ENCODE peak calls at places on chromosomes 1 and 21, in nine cellular contexts. T is stromal cell of bone marrow; F is IMR-90; O is activated T-cell treated with anti-CD3 and anti-CD28 coated beads, Interleukin-2, amount 50 U/mL, for 72 hours; A is stimulated activated CD4-positive, alpha-beta T cell treated with anti-CD3 and anti-CD28 coated beads, Interleukin-2, amount 100 ng/mL, for 24 hours; R is NCI-H2107; S is RWPE1; C is COR-L47; Y is CD4-positive, alpha-beta T cell. K is an unnamed sample.

GRCh38 chr1:210905944-210906453 is 227.9 kb downstream of the KCNH1 start:
- DNase-seq in T (no peak), F (no peak), O (no peak), A (no peak), R (no peak), S (no peak), C (no peak), Y (no peak), K (no peak)

GRCh38 chr21:17370263-17370662 is 142.6 kb upstream of the CXADR start:
- DNase-seq in T (no peak), F (no peak), O (no peak), A (no peak), R (no peak), S (peak; percentile 23), C (no peak), Y (no peak), K (no peak)

GRCh38 chr21:15620892-15621291 is 108.9 kb upstream of the USP25 start:
- DNase-seq in T (no peak), F (no peak), O (no peak), A (no peak), R (no peak), S (no peak), C (no peak), Y (no peak), K (no peak)

GRCh38 chr1:58858344-58858673 is 74.5 kb upstream of the JUN start:
- DNase-seq in T (no peak), F (peak; percentile 60), O (peak; percentile 26), A (no peak), R (no peak), S (no peak), C (no peak), Y (peak; percentile 2), K (no peak)

GRCh38 chr1:24769656-24770651 is 24.7 kb downstream of the CLIC4 start:
- DNase-seq in T (peak; percentile 91), F (peak; percentile 98), O (no peak), A (no peak), R (no peak), S (peak; percentile 69), C (no peak), Y (no peak), K (no peak)

GRCh38 chr1:183995322-183996035 is 42.0 kb downstream of the COLGALT2 start:
- DNase-seq in T (no peak), F (peak; percentile 28), O (no peak), A (no peak), R (no peak), S (no peak), C (no peak), Y (no peak), K (no peak)

GRCh38 chr1:226708342-226708780 is 30.7 kb downstream of the ITPKB start:
- DNase-seq in T (peak; percentile 58), F (peak; percentile 92), O (peak; percentile 49), A (no peak), R (no peak), S (peak; percentile 67), C (no peak), Y (no peak), K (no peak)

GRCh38 chr1:100440075-100440809 is 87.9 kb downstream of the CDC14A start:
- DNase-seq in T (no peak), F (no peak), O (peak; percentile 78), A (peak; percentile 73), R (no peak), S (no peak), C (no peak), Y (peak; percentile 72), K (no peak)